ENCODE peak calls at places on chromosomes 4 and X, in nine cellular contexts. J is spleen, W is uterus, S is suprapubic skin, A is heart left ventricle, O is K562, Y is HCT116, B is H54, D is body of pancreas. G is an unnamed sample.

GRCh38 chr4:150150545-150151156 is 72.4 kb downstream of the DCLK2 start:
- DNase-seq in J (no peak), W (no peak), S (no peak), A (peak; percentile 61), O (no peak), Y (no peak), B (no peak), D (no peak), G (no peak)

GRCh38 chrX:103889216-103889615 is 57.2 kb upstream of the RAB9B start:
- DNase-seq in J (no peak), W (no peak), S (no peak), A (no peak), O (no peak), Y (no peak), B (no peak), D (no peak), G (no peak)

GRCh38 chrX:151789179-151789800 is 54.7 kb downstream of the CNGA2 start:
- DNase-seq in J (no peak), W (peak; percentile 34), S (no peak), A (peak; percentile 51), O (no peak), Y (no peak), B (peak; percentile 51), D (peak; percentile 26), G (no peak)

GRCh38 chr4:47744843-47745382 is 93.0 kb downstream of the CORIN start:
- DNase-seq in J (no peak), W (no peak), S (no peak), A (no peak), O (no peak), Y (no peak), B (no peak), D (no peak), G (no peak)

GRCh38 chr4:57374866-57375595 is 264.8 kb upstream of the IGFBP7 start:
- DNase-seq in J (no peak), W (no peak), S (no peak), A (no peak), O (no peak), Y (no peak), B (no peak), D (no peak), G (no peak)

GRCh38 chr4:109611045-109611616 is 51.1 kb downstream of the MCUB start:
- DNase-seq in J (no peak), W (no peak), S (no peak), A (no peak), O (no peak), Y (no peak), B (no peak), D (no peak), G (no peak)

GRCh38 chr4:23887989-23888388 is 1.9 kb downstream of the PPARGC1A start:
- DNase-seq in J (no peak), W (no peak), S (no peak), A (peak; percentile 44), O (no peak), Y (no peak), B (no peak), D (no peak), G (no peak)

GRCh38 chrX:128781506-128781905 is 729.3 kb upstream of the ACTRT1 start:
- DNase-seq in J (no peak), W (no peak), S (no peak), A (no peak), O (no peak), Y (no peak), B (peak; percentile 6), D (peak; percentile 14), G (peak; percentile 33)

GRCh38 chr4:156710571-156711195 is 260.9 kb downstream of the PDGFC start:
- DNase-seq in J (no peak), W (no peak), S (no peak), A (no peak), O (no peak), Y (no peak), B (no peak), D (peak; percentile 23), G (no peak)

GRCh38 chrX:48794993-48795501 is 6.8 kb upstream of the HDAC6 start:
- DNase-seq in J (no peak), W (no peak), S (no peak), A (no peak), O (peak; percentile 60), Y (no peak), B (peak; percentile 26), D (no peak), G (no peak)

GRCh38 chrX:115494133-115494532 is 66.8 kb upstream of the PLS3 start:
- DNase-seq in J (no peak), W (no peak), S (no peak), A (no peak), O (no peak), Y (no peak), B (no peak), D (no peak), G (no peak)

GRCh38 chrX:96684339-96685204 is at the start of gene DIAPH2:
- DNase-seq in J (peak; percentile 94), W (peak; percentile 66), S (peak; percentile 87), A (peak; percentile 78), O (no peak), Y (peak; percentile 61), B (peak; percentile 34), D (peak; percentile 82), G (peak; percentile 89)
- TF ChIP-seq POLR2A in J (no peak), W (peak; percentile 19), S (no peak), A (no peak), O (no peak), Y (no peak), B (peak; percentile 16), D (peak; percentile 56), G (peak; percentile 44)

GRCh38 chr4:6909970-6910339 is 329 bp downstream of the TBC1D14 start:
- DNase-seq in J (peak; percentile 93), W (no peak), S (no peak), A (peak; percentile 58), O (no peak), Y (no peak), B (no peak), D (no peak), G (peak; percentile 76)

GRCh38 chr4:6910340-6910959 is 824 bp downstream of the TBC1D14 start:
- DNase-seq in J (no peak), W (no peak), S (no peak), A (no peak), O (peak; percentile 68), Y (no peak), B (no peak), D (no peak), G (peak; percentile 56)

GRCh38 chr4:6907658-6908191 is 1.9 kb upstream of the TBC1D14 start:
- DNase-seq in J (peak; percentile 86), W (no peak), S (peak; percentile 60), A (peak; percentile 56), O (no peak), Y (peak; percentile 21), B (no peak), D (peak; percentile 68), G (no peak)

GRCh38 chr4:6908397-6909112 is 1.1 kb upstream of the TBC1D14 start:
- DNase-seq in J (peak; percentile 82), W (no peak), S (peak; percentile 63), A (no peak), O (no peak), Y (no peak), B (no peak), D (no peak), G (no peak)

GRCh38 chr4:6909113-6909969 is at the start of gene TBC1D14:
- DNase-seq in J (peak; percentile 98), W (peak; percentile 89), S (peak; percentile 95), A (peak; percentile 94), O (peak; percentile 96), Y (peak; percentile 68), B (peak; percentile 77), D (peak; percentile 90), G (peak; percentile 94)
- TF ChIP-seq POLR2A in J (peak; percentile 30), W (peak; percentile 37), S (no peak), A (no peak), O (peak; percentile 78), Y (peak; percentile 37), B (no peak), D (peak; percentile 60), G (peak; percentile 91)

DNA sequence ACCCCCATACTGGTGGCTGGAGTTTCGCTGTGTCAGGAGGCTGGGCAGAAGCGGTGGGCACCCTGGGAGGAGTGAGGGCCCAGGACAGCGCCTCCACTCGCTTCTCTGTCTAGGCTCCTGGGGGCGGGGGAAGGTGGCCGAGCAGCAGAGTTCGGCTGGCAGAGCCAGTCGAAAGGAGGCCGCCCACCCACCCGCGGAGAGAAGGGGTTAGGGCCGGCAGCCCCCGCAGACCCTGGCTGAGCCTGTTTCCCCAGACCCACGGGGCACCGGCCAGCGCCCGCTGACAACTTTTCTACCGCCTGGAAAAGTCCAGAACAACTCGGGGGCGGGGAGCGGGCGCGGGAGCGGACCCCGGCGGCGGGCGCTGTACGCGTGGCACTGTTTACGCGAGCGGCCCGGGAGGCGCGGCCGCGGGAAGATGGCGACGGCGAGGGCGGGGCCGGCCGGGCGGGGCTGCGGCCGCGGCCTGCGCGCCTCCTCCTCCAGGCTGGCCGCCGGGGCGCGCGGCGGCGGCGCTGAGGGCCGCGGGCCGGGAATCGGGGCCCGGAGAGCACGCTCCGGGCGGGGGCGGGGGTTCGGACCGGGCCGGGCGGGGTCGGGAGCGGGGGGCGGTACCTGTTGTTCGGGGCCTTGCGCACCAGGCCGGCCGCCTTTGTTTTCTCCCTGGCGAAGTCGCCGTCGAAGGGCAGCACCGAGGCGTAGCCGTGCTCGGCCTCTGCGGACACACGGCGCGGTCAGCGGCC is 628 bp downstream of the MXD4 start:
- DNase-seq in J (peak; percentile 94), W (peak; percentile 42), S (peak; percentile 78), A (peak; percentile 67), O (peak; percentile 70), Y (no peak), B (peak; percentile 40), D (peak; percentile 52), G (peak; percentile 71)
- TF ChIP-seq POLR2A in J (no peak), W (no peak), S (no peak), A (no peak), O (no peak), Y (no peak), B (no peak), D (peak; percentile 29), G (no peak)

GRCh38 chr4:44674471-44674870 is 3.7 kb upstream of the GUF1 start:
- DNase-seq in J (no peak), W (no peak), S (no peak), A (no peak), O (no peak), Y (no peak), B (no peak), D (no peak), G (peak; percentile 14)

GRCh38 chr4:44679060-44679459 is 840 bp downstream of the GUF1 start:
- DNase-seq in J (no peak), W (no peak), S (no peak), A (no peak), O (peak; percentile 7), Y (no peak), B (no peak), D (no peak), G (no peak)

DNA sequence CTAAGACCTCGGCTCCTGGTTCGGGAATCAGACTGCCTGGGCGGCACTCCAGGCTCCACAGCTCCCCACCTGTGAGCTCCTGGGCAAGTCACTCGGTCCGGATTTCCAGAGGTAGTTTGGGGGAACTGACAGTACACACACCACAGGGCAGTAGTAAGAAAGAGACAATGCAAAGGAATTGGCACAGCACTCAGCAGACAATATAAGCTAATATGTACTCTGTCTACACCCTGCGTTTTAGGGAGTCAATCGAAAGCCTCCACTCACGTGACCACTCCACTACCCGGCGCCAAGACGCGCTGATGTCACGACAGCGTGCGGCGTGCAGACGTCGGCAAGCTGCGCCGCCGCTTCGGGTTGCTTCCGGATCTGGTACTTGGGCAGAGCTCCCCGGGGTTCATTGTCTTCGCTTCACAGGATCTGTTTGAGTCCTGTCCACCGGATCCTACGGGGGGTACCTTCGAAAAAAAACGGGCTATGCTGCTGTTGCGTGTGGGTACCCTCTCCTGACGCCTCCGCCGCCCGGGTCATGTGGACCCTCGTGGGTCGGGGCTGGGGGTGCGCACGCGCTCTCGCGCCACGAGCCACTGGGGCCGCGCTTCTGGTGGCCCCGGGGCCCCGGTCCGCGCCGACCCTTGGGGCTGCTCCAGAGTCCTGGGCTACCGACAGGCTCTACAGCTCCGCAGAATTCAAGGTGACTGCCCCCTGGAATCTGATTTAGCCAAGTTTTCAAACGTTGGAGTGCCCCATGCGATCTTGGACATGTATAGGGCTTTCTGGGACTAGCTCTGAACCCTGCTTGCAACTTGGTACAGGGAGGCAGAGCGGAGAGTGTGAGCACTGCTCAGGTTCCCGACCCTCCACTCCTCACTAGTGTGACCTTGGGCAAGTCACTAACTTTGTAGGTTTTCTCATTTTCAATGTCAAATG is at the start of gene GUF1:
- DNase-seq in J (peak; percentile 97), W (peak; percentile 82), S (peak; percentile 90), A (peak; percentile 93), O (peak; percentile 84), Y (peak; percentile 79), B (peak; percentile 53), D (peak; percentile 89), G (peak; percentile 94)
- TF ChIP-seq POLR2A in J (peak; percentile 13), W (no peak), S (no peak), A (no peak), O (peak; percentile 94), Y (peak; percentile 87), B (peak; percentile 79), D (peak; percentile 82), G (peak; percentile 92)

G was measured in NB4.